ENCODE peak calls at places on chromosomes 1 and 21, in four cellular contexts. J is left ventricle myocardium inferior, K is AG04450, T is uterus. Z is an unnamed sample.

GRCh38 chr21:38712076-38712475 is 93.7 kb upstream of the ETS2 start:
- DNase-seq in J (no peak), K (no peak), T (no peak), Z (no peak)

GRCh38 chr1:162192323-162192678 is 122.8 kb downstream of the NOS1AP start:
- DNase-seq in J (no peak), K (no peak), T (no peak), Z (no peak)

GRCh38 chr1:11044849-11045427 is 2.1 kb downstream of the MASP2 start:
- DNase-seq in J (no peak), K (no peak), T (no peak), Z (no peak)

GRCh38 chr1:199490804-199491527 is 536.5 kb upstream of the NR5A2 start:
- DNase-seq in J (no peak), K (peak; percentile 45), T (no peak), Z (peak; percentile 12)

GRCh38 chr1:17878837-17879236 is 123.7 kb downstream of the ACTL8 start:
- DNase-seq in J (no peak), K (peak; percentile 63), T (no peak), Z (peak; percentile 49)

GRCh38 chr21:42541618-42542017 is 28.0 kb downstream of the SLC37A1 start:
- DNase-seq in J (no peak), K (no peak), T (no peak), Z (no peak)

GRCh38 chr1:90964444-90965035 is 57.3 kb downstream of the ZNF644 start:
- DNase-seq in J (no peak), K (no peak), T (no peak), Z (no peak)

GRCh38 chr21:28489197-28489596 is 503.5 kb downstream of the LTN1 start:
- DNase-seq in J (no peak), K (no peak), T (no peak), Z (no peak)

GRCh38 chr1:160916666-160917065 is 31.7 kb upstream of the ITLN1 start:
- DNase-seq in J (no peak), K (no peak), T (no peak), Z (no peak)

GRCh38 chr21:36657999-36658398 is 40.9 kb upstream of the SIM2 start:
- DNase-seq in J (no peak), K (no peak), T (no peak), Z (no peak)

GRCh38 chr21:36658926-36659325 is 40.0 kb upstream of the SIM2 start:
- DNase-seq in J (no peak), K (no peak), T (no peak), Z (no peak)

GRCh38 chr21:36663033-36663855 is 35.7 kb upstream of the SIM2 start:
- DNase-seq in J (no peak), K (no peak), T (no peak), Z (no peak)

GRCh38 chr21:36664678-36665022 is 34.3 kb upstream of the SIM2 start:
- DNase-seq in J (no peak), K (no peak), T (no peak), Z (no peak)

DNA sequence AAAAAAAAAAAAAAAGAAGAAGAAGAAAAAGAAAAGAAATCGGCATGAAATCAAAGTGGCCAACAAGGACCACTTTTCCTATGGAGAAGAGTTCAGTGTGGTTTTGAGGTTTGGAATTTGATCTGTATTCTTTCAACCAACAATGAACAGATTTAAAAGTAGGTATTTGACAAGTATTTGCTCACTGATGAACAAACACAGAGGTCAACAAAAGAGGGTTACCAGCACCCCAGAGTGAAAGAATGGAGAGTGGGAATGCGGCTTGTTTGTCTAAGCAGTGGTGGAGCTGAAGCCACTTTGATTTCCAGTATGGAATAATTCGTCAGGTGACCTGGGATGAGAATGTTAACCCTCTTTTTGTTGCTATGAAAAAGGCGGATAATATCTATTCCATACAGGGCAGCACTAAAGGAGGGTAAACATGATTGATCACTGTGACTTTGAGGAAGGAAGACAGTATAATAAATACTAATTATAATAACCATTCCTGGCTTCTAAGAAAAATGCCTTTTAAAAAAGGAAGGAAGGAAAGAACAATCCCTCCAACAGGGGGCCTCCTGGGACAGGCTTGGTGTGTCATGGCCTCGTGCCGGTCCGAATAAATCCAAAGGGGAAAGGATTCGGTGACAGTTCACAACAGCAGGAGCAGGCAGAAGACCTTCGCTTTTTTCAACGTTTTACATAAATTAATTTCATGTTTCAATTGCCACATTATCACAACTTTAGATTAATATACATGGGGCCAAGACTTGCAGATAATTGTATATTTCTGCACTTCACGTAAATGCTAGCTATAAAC is 37.2 kb upstream of the SIM2 start:
- DNase-seq in J (no peak), K (no peak), T (no peak), Z (no peak)
- TF ChIP-seq CTCF in J (peak; percentile 68), K (peak; percentile 65), T (no peak), Z (peak; percentile 53)

GRCh38 chr1:27770293-27770830 is 2.7 kb upstream of the STX12 start:
- DNase-seq in J (no peak), K (no peak), T (no peak), Z (no peak)

GRCh38 chr1:27772581-27772931 is 463 bp upstream of the STX12 start:
- DNase-seq in J (no peak), K (no peak), T (no peak), Z (no peak)

GRCh38 chr1:27772932-27773731 is at the start of gene STX12:
- DNase-seq in J (peak; percentile 98), K (peak; percentile 99), T (peak; percentile 100), Z (peak; percentile 99)

GRCh38 chr1:27773732-27774445 is 870 bp downstream of the STX12 start:
- DNase-seq in J (no peak), K (no peak), T (no peak), Z (no peak)

DNA sequence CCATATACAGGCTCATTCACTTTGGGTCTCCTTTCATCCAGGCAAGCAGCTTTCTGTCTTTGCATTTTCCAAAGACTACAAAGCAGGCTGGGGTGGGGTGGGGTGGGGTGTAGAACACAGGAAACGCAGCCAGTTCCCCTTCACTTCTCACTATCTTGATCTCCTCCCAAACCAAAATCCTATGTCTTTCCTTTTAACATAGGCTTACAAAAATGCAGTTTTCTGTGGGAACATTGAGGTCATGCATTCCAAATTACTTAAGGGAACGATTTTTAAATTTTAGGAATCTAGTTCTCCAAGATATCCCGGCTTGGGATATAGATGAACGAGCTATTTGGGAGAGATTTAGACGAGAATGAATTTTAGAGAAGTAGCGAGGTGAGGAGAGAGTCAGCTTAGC is 948 bp upstream of the STX12 start:
- DNase-seq in J (no peak), K (no peak), T (no peak), Z (no peak)
- H3K4me3 ChIP-seq in J (peak overlapping the region; percentile 90), K (peak overlapping the region; percentile 56), T (peak overlapping the region; percentile 84), Z (peak overlapping the region; percentile 28)

DNA sequence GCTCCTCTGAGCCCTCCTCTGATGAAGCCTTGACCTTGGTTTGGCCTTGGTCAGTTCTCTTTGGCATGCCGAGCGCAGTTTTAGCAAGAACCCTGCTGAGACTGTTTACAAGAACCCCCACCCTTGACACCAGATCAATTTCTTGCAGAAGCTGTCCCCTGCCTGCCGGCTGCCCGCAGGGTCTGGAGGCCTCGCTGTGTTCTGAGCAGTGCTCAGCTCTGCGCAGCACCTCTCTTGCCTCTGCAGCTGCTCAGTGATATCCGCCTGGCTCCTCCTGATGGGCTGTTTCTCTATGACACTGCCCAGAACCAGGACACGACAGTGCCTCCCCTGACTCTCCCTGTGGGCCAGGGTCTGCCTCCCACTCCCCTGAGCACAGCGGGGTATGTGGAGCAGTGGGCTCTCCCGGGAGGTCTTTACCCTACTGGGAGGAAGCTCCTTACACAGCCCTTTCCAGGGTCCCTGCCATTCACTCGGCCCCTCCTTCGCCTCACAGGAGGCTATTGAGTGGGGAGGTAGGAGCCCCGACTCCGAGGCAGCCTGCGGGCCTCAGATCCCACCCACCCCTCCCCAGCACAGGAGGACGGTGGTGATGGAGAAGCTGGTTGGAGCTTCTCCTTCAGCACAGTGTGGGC is 15.5 kb downstream of the ACTRT2 start:
- DNase-seq in J (no peak), K (no peak), T (no peak), Z (no peak)
- H3K27me3 ChIP-seq in J (peaks cover 72% of the 10 kb centered on the region), K (no peaks in the 10 kb centered on the region), T (no peaks in the 10 kb centered on the region), Z (no peaks in the 10 kb centered on the region)

DNA sequence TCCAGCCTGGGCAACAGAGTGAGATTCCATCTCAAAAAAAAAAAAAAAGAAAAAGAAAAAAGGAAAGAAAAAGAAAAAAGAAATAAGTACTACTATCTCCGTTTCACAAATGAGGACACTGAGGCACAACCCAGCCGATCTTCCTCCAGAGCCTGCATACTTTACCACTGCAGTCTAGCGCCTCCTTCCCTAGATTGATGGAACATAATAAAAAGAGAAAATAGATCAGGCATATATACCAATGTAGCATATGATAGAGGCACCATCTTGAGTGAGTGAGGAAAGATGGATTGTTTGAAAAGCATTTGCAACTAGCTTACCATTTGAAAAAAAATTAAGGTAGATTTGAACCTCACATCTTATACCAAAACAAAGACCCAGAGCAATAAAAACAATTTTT is 5.2 kb upstream of the DPM3 start:
- DNase-seq in J (no peak), K (no peak), T (no peak), Z (no peak)
- TF ChIP-seq CTCF in J (no peak), K (peak; percentile 4), T (no peak), Z (no peak)

GRCh38 chr1:33280091-33280661 is 23.9 kb downstream of the ZNF362 start:
- DNase-seq in J (no peak), K (no peak), T (no peak), Z (no peak)
- H3K4me3 ChIP-seq in J (no peak overlapping the region), K (no peak overlapping the region), T (no peak overlapping the region), Z (no peak overlapping the region)

DNA sequence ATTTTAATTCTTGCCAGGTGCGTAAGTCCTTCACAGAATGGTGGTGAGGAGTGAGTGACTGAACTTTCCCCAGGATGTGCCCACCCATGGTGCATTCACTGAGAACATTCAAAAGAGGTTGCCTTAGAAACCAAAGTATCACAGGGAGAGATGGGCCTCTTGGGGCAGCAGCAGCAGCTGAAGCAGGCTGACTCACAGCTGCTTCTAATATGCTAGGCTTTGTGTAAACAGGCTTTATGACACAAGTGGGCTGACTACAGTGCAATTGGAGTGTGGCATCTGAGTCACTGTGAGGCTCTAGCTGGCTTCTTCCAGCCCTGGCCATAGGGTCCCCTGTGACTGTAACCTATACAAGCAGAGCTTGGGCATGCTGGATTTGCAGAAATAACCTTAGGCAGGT is 12.6 kb downstream of the PIGP start:
- DNase-seq in J (no peak), K (peak; percentile 86), T (no peak), Z (peak; percentile 88)
- H3K27me3 ChIP-seq in J (no peaks in the 10 kb centered on the region), K (peaks cover 2% of the 10 kb centered on the region), T (no peaks in the 10 kb centered on the region), Z (peaks cover 2% of the 10 kb centered on the region)

Z was measured in BJ.